ENCODE peak calls at places on chromosomes 2 and 18, in eight cellular contexts. B is HCT116, W is sigmoid colon, G is SK-N-SH, U is endothelial cell of umbilical vein, X is breast epithelium, H is transverse colon, Q is upper lobe of left lung. N is an unnamed sample.
A peak's percentile ranks its signal among the peaks of the same experiment; 100 is the strongest.

GRCh38 chr2:128362889-128363228 is 44.2 kb upstream of the HS6ST1 start:
- DNase-seq in W (peak; percentile 64), H (peak; percentile 19), Q (no peak), X (peak; percentile 78), B (no peak), U (no peak), G (no peak), N (no peak)

GRCh38 chr2:202529389-202529788 is 105.4 kb upstream of the FAM117B start:
- DNase-seq in U (peak; percentile 58), X (no peak), Q (no peak), W (no peak), H (no peak), B (no peak), G (no peak), N (no peak)

GRCh38 chr18:57207124-57207916 is 60.4 kb downstream of the BOD1L2 start:
- DNase-seq in X (no peak), W (no peak), Q (no peak), U (no peak), H (no peak), G (no peak), B (no peak), N (no peak)

GRCh38 chr2:147288131-147288530 is 556.7 kb upstream of the ACVR2A start:
- DNase-seq in H (no peak), Q (no peak), U (no peak), B (no peak), G (no peak), X (no peak), W (no peak), N (no peak)

GRCh38 chr18:44869533-44869932 is 188.8 kb downstream of the SETBP1 start:
- DNase-seq in H (no peak), U (no peak), Q (no peak), B (no peak), G (no peak), X (no peak), W (no peak), N (no peak)

GRCh38 chr2:203720011-203720410 is 13.6 kb downstream of the CD28 start:
- DNase-seq in Q (no peak), X (no peak), W (no peak), B (no peak), U (no peak), H (no peak), G (no peak), N (no peak)

GRCh38 chr2:126885701-126886121 is 13.0 kb upstream of the TEX51 start:
- DNase-seq in X (no peak), H (no peak), Q (peak; percentile 60), B (no peak), W (peak; percentile 72), U (no peak), G (no peak), N (no peak)

GRCh38 chr2:46826898-46827245 is 88.7 kb downstream of the MCFD2 start:
- DNase-seq in G (no peak), Q (no peak), U (no peak), B (no peak), H (no peak), W (no peak), X (no peak), N (no peak)

GRCh38 chr18:35024965-35025364 is 16.2 kb upstream of the MAPRE2 start:
- DNase-seq in X (peak; percentile 55), Q (no peak), G (no peak), B (no peak), H (peak; percentile 66), U (peak; percentile 51), W (peak; percentile 96), N (no peak)

GRCh38 chr2:191617589-191617988 is 60.3 kb upstream of the NABP1 start:
- DNase-seq in W (no peak), U (no peak), G (no peak), Q (no peak), X (no peak), H (no peak), B (no peak), N (no peak)

GRCh38 chr2:201966691-201967388 is 66.8 kb upstream of the FZD7 start:
- DNase-seq in U (no peak), B (no peak), X (peak; percentile 68), W (no peak), H (no peak), Q (no peak), G (peak; percentile 78), N (no peak)

GRCh38 chr2:191171708-191172355 is 21.0 kb upstream of the STAT4 start:
- DNase-seq in Q (no peak), W (no peak), B (no peak), G (no peak), X (peak; percentile 47), U (peak; percentile 47), H (no peak), N (no peak)

GRCh38 chr2:204544961-204545860 is at the start of gene PARD3B:
- DNase-seq in B (peak; percentile 18), Q (peak; percentile 93), U (peak; percentile 74), H (peak; percentile 65), X (peak; percentile 23), W (peak; percentile 78), G (peak; percentile 84), N (peak; percentile 83)

GRCh38 chr2:77121518-77121917 is 400.7 kb downstream of the LRRTM4 start:
- DNase-seq in B (no peak), U (no peak), G (no peak), W (no peak), H (no peak), X (no peak), Q (no peak), N (no peak)

GRCh38 chr18:22193466-22193865 is 24.1 kb downstream of the GATA6 start:
- DNase-seq in G (no peak), X (no peak), B (no peak), W (no peak), U (peak; percentile 79), Q (no peak), H (peak; percentile 33), N (no peak)

GRCh38 chr2:74297391-74297790 is 45.8 kb downstream of the SLC4A5 start:
- DNase-seq in X (no peak), G (no peak), Q (no peak), W (no peak), U (no peak), B (no peak), H (no peak), N (no peak)

GRCh38 chr2:172672999-172673726 is 62.5 kb upstream of the RAPGEF4 start:
- DNase-seq in B (no peak), W (no peak), X (no peak), Q (no peak), G (no peak), U (peak; percentile 50), H (peak; percentile 57), N (no peak)

GRCh38 chr18:73168171-73168570 is 300.4 kb upstream of the NETO1 start:
- DNase-seq in Q (no peak), B (no peak), G (no peak), X (no peak), U (no peak), W (no peak), H (no peak), N (no peak)

GRCh38 chr2:197498937-197499593 is 575 bp downstream of the HSPD1 start:
- DNase-seq in W (peak; percentile 85), Q (peak; percentile 91), G (peak; percentile 59), H (peak; percentile 76), U (peak; percentile 69), X (peak; percentile 37), B (no peak), N (peak; percentile 93)

DNA sequence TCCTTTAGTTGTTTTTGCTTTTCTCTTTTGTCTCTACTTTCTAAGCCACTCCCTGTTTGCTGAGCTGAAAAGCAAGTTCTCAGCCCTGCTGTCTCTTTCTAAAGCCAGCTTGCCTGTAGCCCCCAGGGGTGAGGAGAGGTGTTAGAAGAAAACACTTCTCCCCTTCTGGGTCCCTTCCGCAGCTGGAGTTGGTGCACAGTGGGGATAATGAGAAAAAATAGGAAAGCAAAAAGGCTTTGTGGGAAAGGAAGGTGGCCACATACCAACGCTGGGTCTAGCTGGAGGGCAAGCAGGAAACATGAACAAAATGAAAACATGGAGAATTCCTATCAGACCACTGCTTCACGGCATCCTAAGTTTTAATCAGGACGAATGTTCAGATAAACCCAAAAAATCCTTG is 15.5 kb upstream of the SLC20A1 start:
- DNase-seq in X (peak; percentile 16), Q (no peak), H (no peak), U (peak; percentile 62), G (no peak), W (peak; percentile 26), B (no peak), N (no peak)
- H3K4me3 ChIP-seq in X (no peak overlapping the region), Q (no peak overlapping the region), H (no peak overlapping the region), U (no peak overlapping the region), G (no peak overlapping the region), W (no peak overlapping the region), B (no peak overlapping the region), N (no peak overlapping the region)

GRCh38 chr2:160333324-160334027 is 133.4 kb upstream of the ITGB6 start:
- DNase-seq in Q (no peak), W (no peak), B (no peak), G (no peak), X (no peak), H (no peak), U (no peak), N (no peak)

GRCh38 chr2:160329196-160329595 is 129.1 kb upstream of the ITGB6 start:
- DNase-seq in X (no peak), H (no peak), W (no peak), B (no peak), G (no peak), Q (no peak), U (no peak), N (no peak)

GRCh38 chr2:160334028-160334729 is 134.1 kb upstream of the ITGB6 start:
- DNase-seq in X (no peak), B (no peak), Q (no peak), U (peak; percentile 75), G (no peak), W (no peak), H (no peak), N (no peak)

GRCh38 chr2:160331258-160332025 is 131.4 kb upstream of the ITGB6 start:
- DNase-seq in X (no peak), U (no peak), G (no peak), H (no peak), Q (no peak), W (no peak), B (no peak), N (no peak)

GRCh38 chr2:160332318-160332717 is 132.2 kb upstream of the ITGB6 start:
- DNase-seq in B (no peak), H (no peak), W (no peak), U (peak; percentile 70), X (no peak), G (peak; percentile 37), Q (no peak), N (no peak)
- TF ChIP-seq POLR2AphosphoS5 in B (no peak), H (no peak), W (no peak), U (peak; percentile 46), X (no peak), G (no peak), Q (peak; percentile 27), N (no peak)

DNA sequence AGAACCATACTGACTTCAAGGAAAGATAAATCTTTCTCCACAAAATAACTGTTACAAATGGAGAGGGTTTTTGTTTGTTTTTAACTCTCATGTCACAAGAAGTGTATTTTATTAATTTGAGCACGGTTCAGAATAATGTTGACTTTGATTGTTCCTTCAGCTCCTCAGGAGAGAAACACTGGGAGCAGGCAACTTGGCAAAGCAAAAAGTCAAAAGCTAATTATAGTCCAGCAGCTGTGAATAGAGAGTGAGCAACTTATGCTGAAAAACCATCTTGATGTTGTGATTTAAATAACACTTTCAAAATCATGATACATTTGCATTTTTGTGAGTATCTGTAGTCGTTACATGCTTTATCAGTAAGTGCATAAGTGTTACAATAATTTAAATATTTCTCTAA is 37.5 kb upstream of the TTN start:
- DNase-seq in U (no peak), B (no peak), W (no peak), Q (no peak), G (no peak), H (no peak), X (no peak), N (no peak)
- H3K4me3 ChIP-seq in U (no peak overlapping the region), B (no peak overlapping the region), W (no peak overlapping the region), Q (no peak overlapping the region), G (no peak overlapping the region), H (no peak overlapping the region), X (no peak overlapping the region), N (no peak overlapping the region)

GRCh38 chr2:49973917-49974368 is 819.6 kb upstream of the FSHR start:
- DNase-seq in G (peak; percentile 65), B (no peak), Q (no peak), W (peak; percentile 71), H (peak; percentile 23), U (no peak), X (peak; percentile 46), N (peak; percentile 85)
- TF ChIP-seq POLR2AphosphoS5 in G (peak; percentile 56), B (no peak), Q (no peak), W (no peak), H (no peak), U (no peak), X (no peak), N (no peak)

N was measured in spleen.